ENCODE peak calls at places on chromosomes 11 and 22, in five cellular contexts. U is HCT116, A is GM12878, M is SK-N-SH, H is K562. B is an unnamed sample.

GRCh38 chr22:30889268-30889995 is 79.1 kb downstream of the MORC2 start:
- DNase-seq in M (peak; percentile 12), H (no peak), U (no peak), A (no peak), B (no peak)

GRCh38 chr22:37242395-37242918 is 1.6 kb downstream of the RAC2 start:
- DNase-seq in M (peak; percentile 60), U (no peak), H (peak; percentile 89), A (peak; percentile 92), B (no peak)

GRCh38 chr11:70582886-70583641 is 184.7 kb downstream of the CTTN start:
- DNase-seq in A (no peak), U (no peak), M (no peak), H (no peak), B (no peak)

GRCh38 chr22:19951351-19951750 is 9.7 kb upstream of the TXNRD2 start:
- DNase-seq in A (no peak), H (peak; percentile 18), M (no peak), U (no peak), B (no peak)

GRCh38 chr11:131534611-131535010 is 164.2 kb downstream of the NTM start:
- DNase-seq in H (no peak), A (no peak), U (no peak), M (no peak), B (no peak)

GRCh38 chr11:47408598-47409439 is 429 bp downstream of the SLC39A13 start:
- DNase-seq in A (no peak), M (peak; percentile 81), U (no peak), H (no peak), B (no peak)

GRCh38 chr11:14672635-14673034 is 29.0 kb downstream of the PDE3B start:
- DNase-seq in A (no peak), M (no peak), U (no peak), H (no peak), B (no peak)

GRCh38 chr11:67502328-67502979 is 2.7 kb downstream of the PITPNM1 start:
- DNase-seq in M (no peak), H (no peak), A (no peak), U (no peak), B (no peak)

GRCh38 chr11:68314203-68314885 is 2.0 kb downstream of the LRP5 start:
- DNase-seq in U (no peak), H (peak; percentile 59), M (peak; percentile 63), A (no peak), B (no peak)

DNA sequence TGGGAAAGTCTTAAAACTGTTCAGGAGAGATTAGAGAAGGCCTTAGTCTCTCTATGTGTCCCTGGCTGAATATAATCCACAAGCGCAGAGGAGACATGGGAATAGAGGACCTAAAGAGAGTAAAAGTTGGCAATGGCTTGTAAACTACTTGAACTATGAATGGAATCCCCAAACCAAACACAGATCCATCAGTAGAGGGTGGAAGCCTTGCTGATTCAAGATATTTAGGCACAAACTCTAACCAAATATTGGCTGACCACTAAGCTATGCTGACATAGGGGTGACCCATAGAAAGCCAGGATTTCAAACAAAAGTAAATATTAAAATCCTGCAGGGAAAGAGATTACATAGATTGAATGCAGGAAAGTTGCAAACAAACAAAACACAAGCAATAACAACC is 439.2 kb downstream of the DLG2 start:
- DNase-seq in H (no peak), A (no peak), M (no peak), U (no peak), B (peak; percentile 56)
- TF ChIP-seq ZBTB33 in H (no peak), A (no peak), M (no peak), U (no peak), B (no peak)

GRCh38 chr11:88886796-88887195 is 179.0 kb downstream of the GRM5 start:
- DNase-seq in U (peak; percentile 55), M (peak; percentile 4), H (peak; percentile 15), A (peak; percentile 11), B (peak; percentile 40)
- TF ChIP-seq ZBTB33 in U (no peak), M (no peak), H (no peak), A (no peak), B (no peak)

GRCh38 chr11:73592640-73593039 is 5.3 kb downstream of the FAM168A start:
- DNase-seq in M (no peak), A (no peak), U (no peak), H (no peak), B (no peak)
- TF ChIP-seq ZBTB33 in M (no peak), A (no peak), U (no peak), H (no peak), B (no peak)

DNA sequence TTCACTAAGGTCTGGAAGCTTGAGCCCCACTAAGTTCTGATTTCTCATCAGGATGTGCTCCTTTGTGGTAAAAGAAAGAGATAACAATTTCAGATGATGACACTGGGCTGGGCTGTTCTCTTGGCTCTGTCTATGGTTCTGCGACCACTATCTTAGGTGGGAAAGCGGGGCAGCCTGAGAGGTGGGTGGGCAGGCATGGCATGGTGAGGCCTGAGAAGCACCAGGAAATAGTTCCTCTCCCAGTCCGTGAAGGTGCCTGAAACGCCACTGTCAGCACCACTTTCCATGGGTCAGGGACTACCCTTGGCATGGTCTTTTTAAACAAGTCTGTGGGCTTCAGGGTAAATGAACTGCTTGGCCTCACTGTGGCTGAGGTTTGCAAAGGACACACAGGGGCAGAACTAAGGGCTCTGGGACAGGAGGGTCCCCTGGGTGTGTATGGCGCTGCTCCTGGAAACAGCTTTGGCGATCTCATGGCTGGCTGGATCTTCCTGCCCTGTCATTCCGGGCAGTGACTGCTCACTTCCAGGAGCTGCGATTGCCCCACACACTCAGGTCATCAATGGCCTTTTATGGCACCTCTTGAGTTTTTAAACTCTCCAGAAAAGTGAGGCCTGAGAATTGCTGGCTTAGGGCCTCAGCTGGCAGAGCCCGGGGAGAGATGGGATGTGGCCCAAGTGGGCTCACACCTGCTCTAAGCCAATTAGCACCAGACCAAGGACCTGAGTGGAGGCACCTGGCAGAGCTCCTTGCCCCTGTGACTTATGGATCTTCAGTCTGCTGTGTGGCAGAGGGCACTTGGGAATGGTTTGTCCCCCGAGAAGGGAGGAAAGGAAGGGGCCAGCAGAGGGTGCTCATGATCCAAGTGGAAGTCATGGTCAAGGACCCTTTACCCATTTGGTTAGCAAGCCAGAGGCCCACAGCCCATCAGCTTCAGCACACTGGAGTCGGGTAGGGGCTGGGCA is 55.6 kb upstream of the LYVE1 start:
- DNase-seq in U (peak; percentile 43), M (peak; percentile 46), H (peak; percentile 62), A (no peak), B (peak; percentile 37)
- TF ChIP-seq ZBTB33 in U (no peak), M (no peak), H (no peak), A (no peak), B (no peak)

GRCh38 chr11:126415128-126415527 is 59.6 kb downstream of the ST3GAL4 start:
- DNase-seq in A (no peak), H (no peak), U (no peak), M (no peak), B (no peak)
- TF ChIP-seq ZBTB33 in A (no peak), H (no peak), U (no peak), M (no peak), B (no peak)